ENCODE peak calls at places on chromosomes 12 and 14, in five cellular contexts. D, K, V, T and Z are unnamed samples.

GRCh38 chr14:21672116-21672515 is 1.5 kb downstream of the OR4E1 start:
- DNase-seq in D (no peak), K (no peak), V (no peak), T (no peak), Z (no peak)

GRCh38 chr12:113727651-113728061 is 238.5 kb downstream of the RBM19 start:
- DNase-seq in D (peak), K (peak), V (no peak), T (no peak), Z (no peak)

GRCh38 chr14:67459336-67459735 is 29.2 kb downstream of the TMEM229B start:
- DNase-seq in D (no peak), K (no peak), V (no peak), T (no peak), Z (no peak)

GRCh38 chr14:50335989-50336391 is 23.9 kb downstream of the DMAC2L start:
- DNase-seq in D (no peak), K (no peak), V (no peak), T (no peak), Z (no peak)

GRCh38 chr12:29759950-29760349 is 23.8 kb downstream of the TMTC1 start:
- DNase-seq in D (no peak), K (no peak), V (no peak), T (no peak), Z (no peak)

GRCh38 chr12:93819048-93819491 is 141.9 kb downstream of the CRADD start:
- DNase-seq in D (no peak), K (no peak), V (no peak), T (no peak), Z (no peak)

GRCh38 chr12:6046511-6047180 is 77.8 kb downstream of the VWF start:
- DNase-seq in D (no peak), K (no peak), V (no peak), T (no peak), Z (no peak)

GRCh38 chr12:11763760-11764520 is 114.5 kb downstream of the ETV6 start:
- DNase-seq in D (no peak), K (peak), V (no peak), T (no peak), Z (no peak)

GRCh38 chr14:100889641-100890040 is 13.9 kb downstream of the RTL1 start:
- DNase-seq in D (no peak), K (no peak), V (no peak), T (no peak), Z (no peak)

GRCh38 chr12:54341343-54341742 is 16.4 kb downstream of the COPZ1 start:
- DNase-seq in D (no peak), K (no peak), V (no peak), T (no peak), Z (no peak)

GRCh38 chr14:54798465-54799124 is 104.0 kb downstream of the GCH1 start:
- DNase-seq in D (no peak), K (no peak), V (no peak), T (no peak), Z (no peak)

GRCh38 chr12:80936642-80937390 is 918 bp downstream of the LIN7A start:
- DNase-seq in D (peak), K (peak), V (no peak), T (no peak), Z (peak)

GRCh38 chr14:32473476-32473875 is 144.4 kb downstream of the AKAP6 start:
- DNase-seq in D (peak), K (peak), V (no peak), T (no peak), Z (no peak)

GRCh38 chr14:58772061-58772604 is 134.4 kb downstream of the DACT1 start:
- DNase-seq in D (no peak), K (no peak), V (no peak), T (no peak), Z (no peak)

GRCh38 chr12:58640314-58640713 is 280.0 kb downstream of the LRIG3 start:
- DNase-seq in D (no peak), K (no peak), V (no peak), T (no peak), Z (no peak)

GRCh38 chr12:102232446-102232845 is 34.8 kb upstream of the PMCH start:
- DNase-seq in D (no peak), K (no peak), V (no peak), T (no peak), Z (no peak)

GRCh38 chr14:35046751-35047536 is 872 bp downstream of the FAM177A1 start:
- DNase-seq in D (peak), K (peak), V (no peak), T (no peak), Z (no peak)

GRCh38 chr14:87443787-87444186 is 549.2 kb downstream of the GALC start:
- DNase-seq in D (no peak), K (no peak), V (no peak), T (no peak), Z (no peak)

GRCh38 chr12:107519906-107520859 is 165.4 kb upstream of the PWP1 start:
- DNase-seq in D (no peak), K (no peak), V (no peak), T (no peak), Z (no peak)

GRCh38 chr12:53500119-53500775 is 836 bp upstream of the TARBP2 start:
- DNase-seq in D (peak), K (peak), V (peak), T (no peak), Z (no peak)

GRCh38 chr12:125346361-125346760 is 281.1 kb downstream of the AACS start:
- DNase-seq in D (no peak), K (no peak), V (no peak), T (no peak), Z (peak)

GRCh38 chr12:63018273-63018672 is 83.3 kb upstream of the PPM1H start:
- DNase-seq in D (no peak), K (no peak), V (no peak), T (no peak), Z (no peak)

GRCh38 chr14:65318636-65319506 is 93.7 kb upstream of the FUT8 start:
- DNase-seq in D (no peak), K (no peak), V (no peak), T (peak), Z (no peak)

GRCh38 chr14:38310420-38310995 is 54.6 kb upstream of the CLEC14A start:
- DNase-seq in D (no peak), K (no peak), V (no peak), T (no peak), Z (no peak)

GRCh38 chr14:61561657-61562276 is 133.5 kb upstream of the HIF1A start:
- DNase-seq in D (peak), K (peak), V (no peak), T (no peak), Z (no peak)

GRCh38 chr12:96371787-96372699 is 28.2 kb downstream of the CDK17 start:
- DNase-seq in D (no peak), K (no peak), V (no peak), T (no peak), Z (no peak)

GRCh38 chr12:32875990-32876389 is 20.6 kb downstream of the PKP2 start:
- DNase-seq in D (no peak), K (no peak), V (no peak), T (no peak), Z (no peak)

GRCh38 chr12:25829192-25829591 is 129.3 kb upstream of the RASSF8 start:
- DNase-seq in D (peak), K (no peak), V (no peak), T (no peak), Z (no peak)

GRCh38 chr14:96146131-96146771 is 58.4 kb upstream of the BDKRB2 start:
- DNase-seq in D (peak), K (no peak), V (no peak), T (no peak), Z (peak)

GRCh38 chr14:23433457-23433856 is 2.0 kb downstream of the MYH7 start:
- DNase-seq in D (no peak), K (no peak), V (peak), T (no peak), Z (no peak)

GRCh38 chr12:88644946-88645702 is 64.9 kb upstream of the KITLG start:
- DNase-seq in D (no peak), K (no peak), V (no peak), T (no peak), Z (no peak)

GRCh38 chr12:87280356-87280755 is 748.8 kb downstream of the C12orf50 start:
- DNase-seq in D (no peak), K (no peak), V (no peak), T (peak), Z (no peak)

GRCh38 chr12:5808956-5809355 is 136.1 kb downstream of the ANO2 start:
- DNase-seq in D (no peak), K (no peak), V (no peak), T (no peak), Z (no peak)

GRCh38 chr12:51000245-51000644 is 25.9 kb downstream of the SLC11A2 start:
- DNase-seq in D (peak), K (no peak), V (no peak), T (no peak), Z (no peak)

GRCh38 chr12:105862163-105862821 is 276.5 kb downstream of the NUAK1 start:
- DNase-seq in D (no peak), K (no peak), V (no peak), T (no peak), Z (no peak)

GRCh38 chr12:105860556-105861207 is 278.1 kb downstream of the NUAK1 start:
- DNase-seq in D (peak), K (peak), V (no peak), T (no peak), Z (no peak)

GRCh38 chr12:105864316-105864715 is 274.4 kb downstream of the NUAK1 start:
- DNase-seq in D (no peak), K (no peak), V (no peak), T (no peak), Z (no peak)

GRCh38 chr12:105864916-105865315 is 273.8 kb downstream of the NUAK1 start:
- DNase-seq in D (no peak), K (no peak), V (no peak), T (no peak), Z (no peak)

GRCh38 chr12:105861232-105861631 is 277.5 kb downstream of the NUAK1 start:
- DNase-seq in D (no peak), K (no peak), V (no peak), T (no peak), Z (no peak)
- TF ChIP-seq CHD2 in D (no peak), K (no peak), V (no peak), T (no peak), Z (no peak)

GRCh38 chr12:19885092-19885813 is 446.0 kb downstream of the AEBP2 start:
- DNase-seq in D (no peak), K (no peak), V (no peak), T (no peak), Z (no peak)
- TF ChIP-seq CEBPB in D (no peak), K (no peak), V (no peak), T (no peak), Z (no peak)

DNA sequence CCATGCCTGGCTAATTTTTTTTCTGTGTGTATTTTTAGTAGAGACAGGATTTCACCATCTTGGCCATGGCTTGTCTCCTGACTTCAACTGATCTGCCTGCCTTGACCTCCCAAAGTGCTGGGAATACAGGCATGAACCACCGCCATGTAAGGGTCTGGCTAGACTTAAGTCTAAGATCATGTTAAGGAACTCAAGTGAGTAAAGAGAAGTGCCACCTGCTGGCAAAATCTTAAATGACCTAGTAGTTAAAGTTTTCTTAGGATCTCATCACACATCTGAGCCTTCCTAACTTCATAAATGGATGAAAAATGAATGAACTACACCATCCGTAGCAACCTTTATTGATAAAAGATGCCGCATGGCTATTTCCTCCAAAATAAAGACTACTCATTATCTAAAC is 1.7 kb upstream of the C12orf56 start:
- DNase-seq in D (peak), K (no peak), V (peak), T (no peak), Z (no peak)
- TF ChIP-seq CHD2 in D (no peak), K (no peak), V (no peak), T (no peak), Z (no peak)

GRCh38 chr14:75070383-75070782 is 942 bp downstream of the ZC2HC1C start:
- DNase-seq in D (no peak), K (no peak), V (peak), T (no peak), Z (no peak)
- TF ChIP-seq CEBPB in D (no peak), K (no peak), V (no peak), T (no peak), Z (no peak)

GRCh38 chr12:82517027-82517426 is 158.7 kb downstream of the METTL25 start:
- DNase-seq in D (peak), K (peak), V (no peak), T (no peak), Z (no peak)
- TF ChIP-seq CHD2 in D (no peak), K (no peak), V (no peak), T (no peak), Z (no peak)